ENCODE peak calls at places on chromosomes 16 and 17, in seven cellular contexts. B, Q, W, O, V, G and T are unnamed samples.

GRCh38 chr17:13384626-13385025 is 217.1 kb downstream of the HS3ST3A1 start:
- DNase-seq in O (no peak), Q (no peak), V (no peak), B (no peak), W (no peak), G (no peak), T (no peak)

GRCh38 chr17:6574689-6575595 is 18.6 kb upstream of the PITPNM3 start:
- DNase-seq in O (no peak), W (peak), B (no peak), Q (peak), G (peak), V (peak), T (peak)

GRCh38 chr17:80513892-80514291 is 30.7 kb upstream of the RPTOR start:
- DNase-seq in W (no peak), G (no peak), O (no peak), V (no peak), Q (no peak), B (no peak), T (peak)

GRCh38 chr17:61389670-61390478 is 9.8 kb upstream of the TBX2 start:
- DNase-seq in O (no peak), V (no peak), W (peak), B (no peak), Q (peak), G (peak), T (peak)

GRCh38 chr16:1034230-1035065 is 38.1 kb upstream of the SSTR5 start:
- DNase-seq in V (no peak), O (no peak), G (no peak), Q (no peak), W (no peak), B (no peak), T (no peak)

GRCh38 chr16:85654251-85655115 is 34.3 kb downstream of the GINS2 start:
- DNase-seq in B (no peak), O (no peak), V (no peak), Q (peak), W (no peak), G (no peak), T (no peak)

GRCh38 chr17:59465949-59466307 is 99.5 kb upstream of the DHX40 start:
- DNase-seq in O (no peak), V (no peak), G (no peak), W (no peak), Q (no peak), B (no peak), T (no peak)

GRCh38 chr17:65088621-65089385 is 32.3 kb upstream of the GNA13 start:
- DNase-seq in B (no peak), W (no peak), V (no peak), O (no peak), Q (no peak), G (no peak), T (no peak)

GRCh38 chr17:57375040-57375769 is 118.9 kb downstream of the MSI2 start:
- DNase-seq in V (no peak), Q (no peak), B (no peak), O (no peak), G (no peak), W (no peak), T (no peak)

GRCh38 chr17:73396429-73397277 is 84.9 kb upstream of the CDC42EP4 start:
- DNase-seq in B (no peak), W (no peak), Q (no peak), V (no peak), O (no peak), G (no peak), T (peak)

GRCh38 chr17:30299000-30299399 is 7.3 kb upstream of the BLMH start:
- DNase-seq in V (no peak), O (no peak), W (no peak), G (no peak), B (no peak), Q (no peak), T (peak)
- TF ChIP-seq CTCF in V (no peak), O (peak), W (no peak), G (no peak), B (peak), Q (no peak), T (peak)

GRCh38 chr16:50224297-50224696 is 42.1 kb upstream of the ADCY7 start:
- DNase-seq in Q (no peak), W (no peak), B (no peak), V (no peak), G (no peak), O (no peak), T (no peak)

GRCh38 chr16:50227665-50228064 is 38.7 kb upstream of the ADCY7 start:
- DNase-seq in W (no peak), B (no peak), V (no peak), G (no peak), Q (no peak), O (no peak), T (no peak)

GRCh38 chr16:50227120-50227519 is 39.2 kb upstream of the ADCY7 start:
- DNase-seq in G (no peak), W (no peak), B (no peak), O (no peak), V (no peak), Q (no peak), T (no peak)

GRCh38 chr16:50229149-50229726 is 37.1 kb upstream of the ADCY7 start:
- DNase-seq in O (no peak), B (no peak), Q (no peak), V (no peak), G (no peak), W (no peak), T (no peak)

DNA sequence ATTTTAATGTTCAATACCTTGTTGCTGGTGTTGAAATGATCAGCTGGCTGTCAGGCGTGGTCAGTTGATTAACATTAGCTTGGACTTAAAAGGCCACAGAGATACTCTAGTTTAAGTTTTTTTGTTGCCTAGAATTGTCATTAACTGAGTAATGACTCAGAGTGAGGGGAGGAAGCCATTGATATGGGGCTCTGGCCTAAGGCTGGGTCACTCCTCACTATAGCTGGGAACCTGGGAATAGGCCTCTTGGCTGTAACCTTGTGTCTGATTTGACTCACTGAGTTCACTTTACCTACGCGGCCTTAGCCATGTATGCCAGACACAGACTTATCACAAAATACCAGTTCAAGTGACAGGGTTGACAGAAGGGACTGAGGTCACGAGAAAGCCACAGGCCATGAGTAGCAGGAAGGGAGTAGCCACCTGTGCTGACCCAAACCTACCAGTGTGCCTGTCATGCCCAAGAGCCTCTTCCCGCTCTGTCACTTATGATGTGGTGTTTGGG is 37.9 kb upstream of the ADCY7 start:
- DNase-seq in Q (no peak), V (no peak), O (no peak), B (no peak), G (no peak), W (no peak), T (no peak)
- TF ChIP-seq CTCF in Q (no peak), V (no peak), O (no peak), B (no peak), G (no peak), W (no peak), T (no peak)

GRCh38 chr16:35339337-35339736 is 1879.9 kb downstream of the TP53TG3F start:
- DNase-seq in O (no peak), V (no peak), W (no peak), Q (no peak), G (no peak), B (no peak), T (no peak)
- TF ChIP-seq CTCF in O (no peak), V (no peak), W (no peak), Q (no peak), G (no peak), B (no peak), T (no peak)

DNA sequence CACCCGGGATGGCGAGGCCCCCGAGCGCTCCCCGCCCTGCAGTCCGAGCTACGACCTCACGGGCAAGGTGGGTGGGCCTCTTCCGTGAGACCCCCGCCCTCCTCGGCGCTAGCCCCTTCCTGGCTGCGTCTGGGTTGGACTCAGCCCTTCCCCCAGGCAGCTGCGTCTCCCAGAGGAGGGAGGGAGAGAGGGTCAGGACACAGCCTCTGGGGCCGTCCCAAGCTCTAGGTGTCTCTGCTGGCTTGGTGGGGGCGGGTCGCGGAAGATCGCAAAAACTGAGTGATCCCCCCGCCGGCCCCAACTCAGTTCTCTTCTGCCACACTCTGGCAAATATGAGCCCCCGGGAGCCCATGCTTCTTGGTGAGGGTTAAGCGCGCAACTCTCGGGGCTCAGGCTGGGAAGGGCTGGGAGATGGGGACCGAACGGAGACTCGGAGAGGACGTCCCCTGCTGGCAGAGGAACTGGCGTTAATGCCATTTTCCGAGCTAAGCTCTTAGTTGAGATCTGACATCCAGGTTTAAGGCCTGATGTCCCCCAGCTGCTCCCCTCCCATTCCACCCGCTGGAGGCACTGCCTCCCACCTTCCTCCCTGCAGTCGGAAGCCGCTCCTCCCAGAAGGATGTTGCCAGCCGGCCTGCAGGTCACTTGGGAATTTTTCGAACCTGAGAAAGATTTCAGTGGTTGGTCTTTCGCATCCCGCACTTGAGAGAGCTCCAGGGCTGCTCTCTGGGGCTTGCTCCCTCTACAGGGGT is 419 bp downstream of the RAB37 start:
- DNase-seq in G (peak), V (no peak), W (no peak), O (no peak), B (peak), Q (no peak), T (no peak)
- TF ChIP-seq CTCF in G (peak), V (peak), W (no peak), O (peak), B (peak), Q (no peak), T (peak)

GRCh38 chr16:73172621-73173312 is 124.8 kb upstream of the ZFHX3 start:
- DNase-seq in W (peak), V (peak), B (no peak), Q (no peak), G (no peak), O (peak), T (peak)
- TF ChIP-seq CTCF in W (no peak), V (peak), B (peak), Q (no peak), G (no peak), O (peak), T (peak)

GRCh38 chr17:81528384-81528650 is 140 bp downstream of the FSCN2 start:
- DNase-seq in O (no peak), V (no peak), W (no peak), B (no peak), G (no peak), Q (peak), T (no peak)

GRCh38 chr17:81528651-81529436 is 667 bp downstream of the FSCN2 start:
- DNase-seq in W (no peak), G (no peak), V (no peak), O (no peak), B (no peak), Q (peak), T (no peak)

GRCh38 chr17:81529437-81529803 is 1.2 kb downstream of the FSCN2 start:
- DNase-seq in G (no peak), V (no peak), B (no peak), W (no peak), Q (no peak), O (no peak), T (no peak)

GRCh38 chr17:81526662-81527571 is 1.3 kb upstream of the FSCN2 start:
- DNase-seq in Q (peak), B (no peak), W (no peak), G (no peak), V (no peak), O (no peak), T (no peak)

GRCh38 chr17:81527591-81528383 is at the start of gene FSCN2:
- DNase-seq in V (no peak), O (no peak), W (peak), G (no peak), Q (peak), B (no peak), T (peak)
- TF ChIP-seq CTCF in V (no peak), O (peak), W (no peak), G (no peak), Q (peak), B (peak), T (peak)

GRCh38 chr17:29589524-29590260 is at the start of gene GIT1:
- DNase-seq in W (peak), Q (peak), O (no peak), G (peak), V (peak), B (peak), T (peak)
- TF ChIP-seq CTCF in W (no peak), Q (peak), O (no peak), G (no peak), V (peak), B (no peak), T (no peak)